ENCODE peak calls at places on chromosomes 13 and 19, in ten cellular contexts. K, Z, X, V, L, S, R, Q, H and W are unnamed samples.
A peak's percentile ranks its signal among the peaks of the same experiment; 100 is the strongest.

GRCh38 chr19:7607874-7608560 is 12.4 kb downstream of the CAMSAP3 start:
- DNase-seq in K (peak; percentile 12), Z (no peak), X (no peak), V (no peak), L (no peak), S (no peak), R (no peak), Q (no peak), H (no peak), W (no peak)

GRCh38 chr13:79445968-79446645 is 34.8 kb upstream of the NDFIP2 start:
- DNase-seq in K (no peak), Z (no peak), X (no peak), V (no peak), L (no peak), S (no peak), R (no peak), Q (no peak), H (no peak), W (no peak)

GRCh38 chr19:18416778-18417249 is 2.4 kb upstream of the SSBP4 start:
- DNase-seq in K (peak; percentile 71), Z (peak; percentile 86), X (peak; percentile 67), V (no peak), L (peak; percentile 78), S (peak; percentile 98), R (peak; percentile 97), Q (no peak), H (peak; percentile 77), W (peak; percentile 97)

GRCh38 chr13:59666504-59666903 is 497.2 kb downstream of the DIAPH3 start:
- DNase-seq in K (no peak), Z (no peak), X (no peak), V (no peak), L (peak; percentile 7), S (no peak), R (no peak), Q (no peak), H (no peak), W (peak; percentile 90)

GRCh38 chr19:45471866-45472556 is 4.2 kb downstream of the FOSB start:
- DNase-seq in K (no peak), Z (no peak), X (no peak), V (no peak), L (no peak), S (peak; percentile 20), R (no peak), Q (no peak), H (no peak), W (no peak)

GRCh38 chr19:40774916-40775631 is at the start of gene MIA:
- DNase-seq in K (no peak), Z (no peak), X (no peak), V (no peak), L (no peak), S (no peak), R (peak; percentile 38), Q (no peak), H (no peak), W (no peak)

GRCh38 chr13:114108141-114108761 is 24.2 kb downstream of the RASA3 start:
- DNase-seq in K (no peak), Z (no peak), X (no peak), V (no peak), L (no peak), S (no peak), R (peak; percentile 42), Q (no peak), H (no peak), W (no peak)

GRCh38 chr13:73998631-73999030 is 135.6 kb downstream of the KLF12 start:
- DNase-seq in K (no peak), Z (no peak), X (no peak), V (no peak), L (no peak), S (no peak), R (no peak), Q (no peak), H (no peak), W (no peak)

GRCh38 chr13:49098771-49099512 is 121.2 kb upstream of the MLNR start:
- DNase-seq in K (no peak), Z (no peak), X (no peak), V (no peak), L (no peak), S (peak; percentile 38), R (no peak), Q (peak; percentile 17), H (no peak), W (no peak)

GRCh38 chr13:41942462-41943094 is 18.3 kb downstream of the VWA8 start:
- DNase-seq in K (no peak), Z (peak; percentile 23), X (peak; percentile 34), V (no peak), L (peak; percentile 74), S (peak; percentile 65), R (no peak), Q (peak; percentile 13), H (peak; percentile 31), W (peak; percentile 39)

GRCh38 chr13:78784017-78784745 is 125.2 kb upstream of the OBI1 start:
- DNase-seq in K (no peak), Z (no peak), X (no peak), V (no peak), L (no peak), S (no peak), R (no peak), Q (no peak), H (no peak), W (no peak)

GRCh38 chr13:85434927-85435326 is 364.3 kb downstream of the SLITRK6 start:
- DNase-seq in K (no peak), Z (no peak), X (no peak), V (no peak), L (no peak), S (no peak), R (no peak), Q (no peak), H (no peak), W (no peak)

GRCh38 chr13:85430216-85430615 is 369.0 kb downstream of the SLITRK6 start:
- DNase-seq in K (no peak), Z (no peak), X (no peak), V (no peak), L (no peak), S (no peak), R (no peak), Q (no peak), H (no peak), W (no peak)

GRCh38 chr13:85436029-85436428 is 363.2 kb downstream of the SLITRK6 start:
- DNase-seq in K (no peak), Z (no peak), X (no peak), V (no peak), L (no peak), S (no peak), R (no peak), Q (no peak), H (no peak), W (no peak)

DNA sequence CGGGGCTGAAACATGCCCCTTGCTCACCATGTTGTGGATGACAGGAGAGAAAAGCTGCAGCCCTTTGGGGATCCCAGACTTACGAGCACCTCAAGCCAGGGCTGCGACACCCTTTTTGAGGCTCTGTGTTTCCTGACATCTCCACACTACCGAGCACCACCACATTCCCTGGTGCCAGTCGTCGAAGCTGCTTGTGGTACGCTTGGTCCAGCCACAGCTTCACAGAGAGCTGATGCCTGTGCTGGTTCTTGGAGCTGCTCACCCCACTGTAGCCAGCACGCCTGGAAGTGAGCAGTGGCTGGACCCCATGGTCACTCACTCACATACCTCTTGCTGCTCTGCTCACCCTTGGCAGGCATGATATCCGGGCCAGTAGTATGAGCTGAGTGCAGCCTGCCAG is 367.5 kb downstream of the SLITRK6 start:
- DNase-seq in K (no peak), Z (no peak), X (no peak), V (no peak), L (no peak), S (no peak), R (no peak), Q (no peak), H (no peak), W (no peak)
- H3K4me1 ChIP-seq in K (no peaks in the 10 kb centered on the region), Z (peaks cover 3% of the 10 kb centered on the region), X (no peaks in the 10 kb centered on the region), V (no peaks in the 10 kb centered on the region), L (no peaks in the 10 kb centered on the region), S (no peaks in the 10 kb centered on the region), R (no peaks in the 10 kb centered on the region), Q (no peaks in the 10 kb centered on the region), H (no peaks in the 10 kb centered on the region), W (no peaks in the 10 kb centered on the region)

DNA sequence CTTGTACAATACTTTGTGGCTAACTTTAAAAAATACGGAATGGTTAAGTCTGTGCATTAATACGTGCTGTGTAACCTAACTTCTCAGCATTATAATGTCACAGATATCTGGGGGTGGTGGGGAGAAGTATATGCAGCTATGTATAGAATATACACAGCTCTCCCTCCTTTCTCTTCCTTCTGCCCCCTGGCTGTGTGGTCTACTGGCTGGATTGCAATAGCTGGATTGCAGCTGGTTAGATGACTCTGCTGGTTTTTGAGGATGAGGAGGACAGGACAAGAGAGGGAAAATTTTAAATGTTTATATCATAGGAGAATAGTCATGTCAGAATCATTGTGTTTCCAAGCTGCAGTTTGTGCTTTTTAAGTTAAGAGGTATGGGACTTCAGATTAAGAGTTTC is 9.7 kb downstream of the RNASEH2B start:
- DNase-seq in K (no peak), Z (no peak), X (no peak), V (no peak), L (peak; percentile 33), S (no peak), R (no peak), Q (no peak), H (no peak), W (no peak)
- H3K36me3 ChIP-seq in K (no peaks in the 10 kb centered on the region), Z (peaks cover 4% of the 10 kb centered on the region), X (peaks cover 19% of the 10 kb centered on the region), V (no peaks in the 10 kb centered on the region), L (no peaks in the 10 kb centered on the region), S (no peaks in the 10 kb centered on the region), R (no peaks in the 10 kb centered on the region), Q (peaks cover 67% of the 10 kb centered on the region), H (no peaks in the 10 kb centered on the region), W (no peaks in the 10 kb centered on the region)

GRCh38 chr19:5308471-5309437 is 31.9 kb downstream of the PTPRS start:
- DNase-seq in K (peak; percentile 79), Z (peak; percentile 65), X (no peak), V (peak; percentile 89), L (peak; percentile 90), S (peak; percentile 68), R (peak; percentile 86), Q (peak; percentile 26), H (no peak), W (peak; percentile 96)
- H3K4me1 ChIP-seq in K (no peaks in the 10 kb centered on the region), Z (peaks cover 9% of the 10 kb centered on the region), X (no peaks in the 10 kb centered on the region), V (peaks cover 8% of the 10 kb centered on the region), L (peaks cover 6% of the 10 kb centered on the region), S (no peaks in the 10 kb centered on the region), R (no peaks in the 10 kb centered on the region), Q (no peaks in the 10 kb centered on the region), H (peaks cover 5% of the 10 kb centered on the region), W (peaks cover 19% of the 10 kb centered on the region)

GRCh38 chr13:111302045-111302722 is 18.3 kb upstream of the TEX29 start:
- DNase-seq in K (no peak), Z (no peak), X (no peak), V (no peak), L (no peak), S (no peak), R (no peak), Q (no peak), H (no peak), W (no peak)

GRCh38 chr13:111298214-111298975 is 22.0 kb upstream of the TEX29 start:
- DNase-seq in K (no peak), Z (no peak), X (no peak), V (no peak), L (no peak), S (no peak), R (no peak), Q (no peak), H (no peak), W (no peak)

GRCh38 chr13:111304041-111304544 is 16.3 kb upstream of the TEX29 start:
- DNase-seq in K (no peak), Z (no peak), X (no peak), V (no peak), L (no peak), S (no peak), R (no peak), Q (no peak), H (no peak), W (no peak)

GRCh38 chr13:111304603-111305289 is 15.7 kb upstream of the TEX29 start:
- DNase-seq in K (no peak), Z (no peak), X (no peak), V (no peak), L (no peak), S (no peak), R (no peak), Q (no peak), H (no peak), W (no peak)

GRCh38 chr13:111303559-111303958 is 16.9 kb upstream of the TEX29 start:
- DNase-seq in K (no peak), Z (no peak), X (no peak), V (no peak), L (no peak), S (no peak), R (no peak), Q (no peak), H (no peak), W (no peak)
- H3K36me3 ChIP-seq in K (no peaks in the 10 kb centered on the region), Z (peaks cover 36% of the 10 kb centered on the region), X (peaks cover 9% of the 10 kb centered on the region), V (peaks cover 29% of the 10 kb centered on the region), L (peaks cover 56% of the 10 kb centered on the region), S (peaks cover 32% of the 10 kb centered on the region), R (peaks cover 11% of the 10 kb centered on the region), Q (peaks cover 65% of the 10 kb centered on the region), H (peaks cover 37% of the 10 kb centered on the region), W (peaks cover 14% of the 10 kb centered on the region)